ENCODE peak calls at places on chromosomes 1 and 21, in ten cellular contexts. S is tibial artery; N is neural progenitor cell; L is activated effector memory CD4-positive, alpha-beta T cell treated with Interleukin-2 at 50 U/mL for 16 hours; I is glutamatergic neuron; H is right cardiac atrium; Y is stimulated activated CD4-positive, alpha-beta T cell treated with anti-CD3 and anti-CD28 coated beads, Interleukin-2, amount 100 ng/mL, for 48 hours; Z is NCI-H2029 treated with DMSO at 0.1 percent for 48 hours; B is stimulated activated CD8-positive, alpha-beta memory T cell treated with anti-CD3 and anti-CD28 coated beads, Interleukin-15, amount 100 ng/mL, for 1 hour; R is activated CD8-positive, alpha-beta T cell treated with anti-CD3 and anti-CD28 coated beads for 36 hours. E is an unnamed sample.

GRCh38 chr1:215277537-215277936 is 195.0 kb downstream of the KCNK2 start:
- DNase-seq in N (no peak), Y (no peak), H (no peak), R (no peak), Z (no peak), L (no peak), S (no peak), I (no peak), B (no peak), E (no peak)

GRCh38 chr1:151145158-151146071 is 1.0 kb downstream of the SEMA6C start:
- DNase-seq in Z (no peak), R (peak; percentile 53), L (no peak), I (peak; percentile 45), N (peak; percentile 58), S (peak; percentile 74), Y (no peak), H (peak; percentile 44), B (no peak), E (no peak)

GRCh38 chr1:59186656-59187055 is 110.2 kb upstream of the FGGY start:
- DNase-seq in N (no peak), H (no peak), L (no peak), B (no peak), R (no peak), I (no peak), Z (no peak), Y (no peak), S (peak; percentile 71), E (no peak)

GRCh38 chr1:183023146-183023600 is at the start of gene LAMC1:
- DNase-seq in H (peak; percentile 88), S (peak; percentile 84), Y (no peak), L (no peak), R (peak; percentile 18), Z (no peak), I (peak; percentile 93), N (peak; percentile 97), B (no peak), E (peak; percentile 93)

GRCh38 chr1:5253036-5253435 is 598.6 kb downstream of the AJAP1 start:
- DNase-seq in Z (no peak), Y (no peak), I (no peak), L (no peak), B (no peak), R (no peak), N (no peak), S (no peak), H (no peak), E (no peak)

GRCh38 chr21:16243396-16243795 is 513.6 kb downstream of the USP25 start:
- DNase-seq in R (no peak), B (no peak), L (no peak), N (no peak), Y (no peak), S (no peak), Z (no peak), H (no peak), I (no peak), E (no peak)

GRCh38 chr1:27145934-27146354 is 9.0 kb downstream of the SLC9A1 start:
- DNase-seq in B (no peak), Z (no peak), R (peak; percentile 16), S (peak; percentile 78), Y (no peak), I (no peak), L (no peak), N (no peak), H (no peak), E (no peak)

GRCh38 chr1:162587761-162588260 is 26.3 kb downstream of the UAP1 start:
- DNase-seq in H (no peak), L (no peak), I (no peak), B (no peak), R (no peak), S (no peak), Z (no peak), Y (no peak), N (no peak), E (no peak)

GRCh38 chr1:99598738-99599411 is 47.0 kb upstream of the PALMD start:
- DNase-seq in N (no peak), I (no peak), R (no peak), L (no peak), S (no peak), H (no peak), Z (no peak), Y (no peak), B (no peak), E (no peak)

GRCh38 chr1:107623431-107623830 is 341.5 kb downstream of the VAV3 start:
- DNase-seq in N (no peak), S (no peak), Y (no peak), I (no peak), R (no peak), L (no peak), B (no peak), Z (no peak), H (no peak), E (no peak)

GRCh38 chr1:230867903-230868735 is at the start of gene C1orf198:
- DNase-seq in N (peak; percentile 87), H (peak; percentile 72), B (peak; percentile 61), I (peak; percentile 89), R (peak; percentile 62), L (peak; percentile 72), Z (no peak), S (peak; percentile 88), Y (peak; percentile 72), E (peak; percentile 85)

GRCh38 chr1:116668277-116668676 is 744 bp upstream of the IGSF3 start:
- DNase-seq in N (no peak), Z (no peak), I (no peak), S (no peak), H (no peak), R (no peak), B (no peak), Y (no peak), L (no peak), E (no peak)

GRCh38 chr21:41133896-41134522 is 34.0 kb upstream of the BACE2 start:
- DNase-seq in Y (no peak), N (peak; percentile 58), I (no peak), R (no peak), L (no peak), Z (peak; percentile 27), H (no peak), S (no peak), B (no peak), E (no peak)

GRCh38 chr1:59020151-59020997 is 236.5 kb upstream of the JUN start:
- DNase-seq in L (peak; percentile 16), R (peak; percentile 73), B (peak; percentile 8), S (peak; percentile 77), H (peak; percentile 58), I (no peak), N (no peak), Z (peak; percentile 55), Y (no peak), E (no peak)

GRCh38 chr1:156246762-156247459 is 945 bp downstream of the PAQR6 start:
- DNase-seq in H (peak; percentile 70), I (no peak), R (no peak), N (peak; percentile 31), Z (no peak), Y (no peak), B (no peak), S (peak; percentile 75), L (no peak), E (no peak)

GRCh38 chr1:172254521-172255222 is 165.8 kb upstream of the C1orf105 start:
- DNase-seq in Z (no peak), R (no peak), I (no peak), B (no peak), L (no peak), S (no peak), Y (no peak), N (no peak), H (no peak), E (no peak)

GRCh38 chr1:188706742-188707141 is 1770.9 kb downstream of the BRINP3 start:
- DNase-seq in I (no peak), R (no peak), N (no peak), B (no peak), L (no peak), H (no peak), Y (no peak), S (no peak), Z (no peak), E (no peak)

GRCh38 chr1:214271995-214272731 is 8.8 kb upstream of the SMYD2 start:
- DNase-seq in Y (no peak), I (no peak), L (no peak), Z (no peak), R (no peak), B (no peak), H (no peak), N (no peak), S (no peak), E (no peak)

GRCh38 chr1:161054805-161055204 is 9.0 kb upstream of the USF1 start:
- DNase-seq in N (no peak), R (no peak), S (no peak), Z (no peak), B (no peak), I (no peak), H (no peak), L (no peak), Y (no peak), E (no peak)

GRCh38 chr1:30914931-30915330 is 6.4 kb upstream of the SDC3 start:
- DNase-seq in I (no peak), Z (no peak), R (no peak), Y (no peak), N (no peak), B (no peak), L (no peak), S (peak; percentile 10), H (no peak), E (no peak)

GRCh38 chr1:162590101-162590500 is 28.6 kb downstream of the UAP1 start:
- DNase-seq in B (no peak), Z (no peak), I (no peak), S (no peak), R (no peak), N (no peak), Y (no peak), H (no peak), L (no peak), E (no peak)

GRCh38 chr1:236471096-236471495 is 52.7 kb upstream of the LGALS8 start:
- DNase-seq in I (no peak), S (no peak), Y (no peak), R (no peak), H (no peak), Z (no peak), L (no peak), B (no peak), N (no peak), E (no peak)

GRCh38 chr1:216750031-216750627 is 26.9 kb upstream of the ESRRG start:
- DNase-seq in N (peak; percentile 88), Z (peak; percentile 24), S (no peak), L (no peak), I (peak; percentile 38), R (no peak), B (no peak), Y (no peak), H (no peak), E (peak; percentile 48)

GRCh38 chr1:17831619-17832018 is 76.5 kb downstream of the ACTL8 start:
- DNase-seq in I (no peak), N (peak; percentile 86), R (peak; percentile 31), S (peak; percentile 15), H (no peak), L (no peak), Z (no peak), Y (no peak), B (no peak), E (peak; percentile 67)

GRCh38 chr1:239619190-239619589 is 232.8 kb downstream of the CHRM3 start:
- DNase-seq in N (no peak), S (no peak), I (no peak), H (no peak), R (no peak), Y (no peak), Z (no peak), L (no peak), B (no peak), E (no peak)

GRCh38 chr1:17475729-17476128 is 36.3 kb upstream of the RCC2 start:
- DNase-seq in R (no peak), B (no peak), S (no peak), L (no peak), Y (no peak), I (no peak), N (no peak), Z (no peak), H (peak; percentile 18), E (peak; percentile 22)

GRCh38 chr21:41762753-41763152 is 4.1 kb downstream of the RIPK4 start:
- DNase-seq in N (peak; percentile 58), Z (no peak), H (no peak), Y (no peak), L (no peak), B (no peak), R (no peak), S (no peak), I (no peak), E (no peak)

GRCh38 chr1:246317723-246318359 is 189.2 kb downstream of the SMYD3 start:
- DNase-seq in H (no peak), S (no peak), B (no peak), N (no peak), Z (no peak), R (no peak), Y (no peak), I (no peak), L (no peak), E (no peak)